ENCODE peak calls at places on chromosomes 6 and 20, in ten cellular contexts. S is HCT116; Y is fibroblast of lung; R is HepG2; T is sigmoid colon; C is CD8-positive, alpha-beta T cell; L is tibial artery; K is prostate gland; X is Peyer's patch; I is dorsolateral prefrontal cortex. H is an unnamed sample. For H3K27me3, the result is how much of the 10 kb centered on the place peaks cover.

GRCh38 chr20:51563597-51564332 is 21.2 kb upstream of the NFATC2 start:
- DNase-seq in C (no peak), S (peak), T (peak), K (no peak), Y (peak), I (peak), X (peak), R (peak), L (peak), H (peak)

GRCh38 chr6:170073846-170074245 is 217.0 kb downstream of the DLL1 start:
- DNase-seq in Y (no peak), L (peak), R (no peak), X (no peak), S (no peak), T (peak), C (no peak), I (no peak), K (no peak), H (no peak)

GRCh38 chr6:137799950-137800568 is 67.0 kb upstream of the TNFAIP3 start:
- DNase-seq in Y (peak), K (peak), I (peak), R (peak), X (peak), T (no peak), L (no peak), C (peak), S (peak), H (no peak)

GRCh38 chr6:143647191-143647590 is 30.6 kb upstream of the PHACTR2 start:
- DNase-seq in T (no peak), S (no peak), Y (no peak), C (no peak), X (no peak), I (no peak), K (no peak), R (no peak), L (no peak), H (no peak)

GRCh38 chr20:50304883-50305635 is 114.4 kb downstream of the CEBPB start:
- DNase-seq in T (peak), K (no peak), L (peak), X (peak), R (peak), I (no peak), Y (peak), C (no peak), S (no peak), H (peak)

GRCh38 chr6:111771084-111771411 is 102.2 kb downstream of the FYN start:
- DNase-seq in R (no peak), S (no peak), I (no peak), K (no peak), Y (no peak), C (no peak), X (no peak), L (no peak), T (no peak), H (no peak)

GRCh38 chr20:11912013-11912663 is 5.6 kb upstream of the BTBD3 start:
- DNase-seq in T (no peak), R (peak), C (no peak), L (no peak), I (peak), S (no peak), X (no peak), Y (no peak), K (no peak), H (no peak)

GRCh38 chr6:119148102-119148824 is 69.8 kb upstream of the FAM184A start:
- DNase-seq in I (peak), T (no peak), Y (peak), L (no peak), S (peak), R (peak), K (peak), C (no peak), X (peak), H (no peak)

GRCh38 chr6:165906-166305 is 126.4 kb upstream of the DUSP22 start:
- DNase-seq in K (no peak), S (no peak), C (no peak), R (no peak), I (no peak), Y (no peak), X (no peak), T (no peak), L (no peak), H (no peak)

GRCh38 chr6:48919555-48919954 is 543.5 kb downstream of the MMUT start:
- DNase-seq in Y (no peak), L (no peak), T (no peak), K (no peak), R (no peak), I (no peak), X (no peak), C (no peak), S (no peak), H (no peak)

GRCh38 chr6:12890171-12890790 is 173.7 kb downstream of the PHACTR1 start:
- DNase-seq in R (peak), C (no peak), K (no peak), I (no peak), X (peak), L (no peak), Y (no peak), T (no peak), S (peak), H (no peak)

GRCh38 chr6:90463874-90464273 is 123.0 kb downstream of the MAP3K7 start:
- DNase-seq in T (no peak), K (no peak), S (no peak), L (no peak), R (no peak), C (no peak), X (no peak), Y (no peak), I (no peak), H (no peak)

GRCh38 chr6:134172020-134172766 is 119.8 kb upstream of the SLC2A12 start:
- DNase-seq in T (no peak), Y (no peak), I (no peak), K (no peak), X (no peak), C (no peak), S (no peak), L (no peak), R (no peak), H (no peak)

GRCh38 chr6:123393333-123393732 is 243.4 kb downstream of the TRDN start:
- DNase-seq in I (no peak), C (no peak), R (peak), T (no peak), S (no peak), Y (peak), X (no peak), K (no peak), L (no peak), H (no peak)
- TF ChIP-seq CTCF in I (peak), C (no peak), R (peak), T (no peak), S (peak), Y (no peak), X (no peak), K (no peak), L (peak), H (no peak)

GRCh38 chr20:63253438-63254236 is 626 bp downstream of the NKAIN4 start:
- DNase-seq in L (no peak), R (no peak), Y (no peak), S (no peak), I (no peak), T (no peak), X (no peak), K (no peak), C (no peak), H (no peak)

GRCh38 chr20:63252157-63252780 is 2.0 kb downstream of the NKAIN4 start:
- DNase-seq in S (no peak), I (peak), X (no peak), L (no peak), T (no peak), Y (no peak), R (no peak), C (no peak), K (no peak), H (no peak)

GRCh38 chr20:63254536-63255384 is 497 bp upstream of the NKAIN4 start:
- DNase-seq in K (no peak), C (no peak), I (no peak), Y (no peak), L (no peak), T (no peak), X (no peak), R (no peak), S (no peak), H (no peak)

GRCh38 chr20:63254237-63254535 is at the start of gene NKAIN4:
- DNase-seq in R (no peak), K (no peak), C (no peak), Y (no peak), T (no peak), S (no peak), L (no peak), X (no peak), I (no peak), H (no peak)

DNA sequence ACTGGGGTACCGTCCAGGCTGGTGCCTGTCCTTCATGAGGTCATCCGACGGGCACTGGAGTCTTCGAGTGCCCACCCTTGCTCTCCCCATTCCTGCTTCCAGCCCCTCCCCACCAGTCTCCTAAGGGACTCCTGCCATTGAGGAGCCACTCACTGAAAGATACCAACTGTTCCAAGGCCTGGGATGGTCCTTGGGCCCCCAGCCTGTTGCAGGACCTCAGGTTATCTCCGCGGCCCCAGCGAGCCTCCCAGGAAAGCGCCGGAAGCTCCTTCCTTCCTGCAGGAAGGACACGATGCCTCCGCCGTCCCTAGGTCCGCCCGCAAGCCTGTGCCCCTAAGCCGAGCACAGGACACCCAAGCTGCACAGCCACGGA is 1.2 kb downstream of the NKAIN4 start:
- DNase-seq in C (no peak), X (no peak), I (no peak), Y (no peak), T (no peak), S (no peak), K (no peak), R (no peak), L (no peak), H (no peak)
- H3K27me3 ChIP-seq in C (under half), X (under half), I (under half), Y (under half), T (half or more), S (under half), K (under half), R (half or more), L (under half), H (under half)

GRCh38 chr6:28090902-28091586 is 10.7 kb downstream of the ZNF165 start:
- DNase-seq in Y (no peak), I (no peak), X (no peak), T (no peak), L (no peak), R (no peak), K (no peak), C (no peak), S (no peak), H (no peak)
- H3K4me3 ChIP-seq in Y (peak), I (peak), X (peak), T (peak), L (peak), R (no peak), K (no peak), C (peak), S (no peak), H (peak)

GRCh38 chr20:62624325-62624690 is 18.0 kb upstream of the SLCO4A1 start:
- DNase-seq in C (no peak), Y (no peak), S (no peak), R (peak), L (no peak), K (no peak), X (peak), I (no peak), T (no peak), H (no peak)
- TF ChIP-seq CTCF in C (no peak), Y (no peak), S (no peak), R (peak), L (no peak), K (no peak), X (no peak), I (no peak), T (no peak), H (no peak)

DNA sequence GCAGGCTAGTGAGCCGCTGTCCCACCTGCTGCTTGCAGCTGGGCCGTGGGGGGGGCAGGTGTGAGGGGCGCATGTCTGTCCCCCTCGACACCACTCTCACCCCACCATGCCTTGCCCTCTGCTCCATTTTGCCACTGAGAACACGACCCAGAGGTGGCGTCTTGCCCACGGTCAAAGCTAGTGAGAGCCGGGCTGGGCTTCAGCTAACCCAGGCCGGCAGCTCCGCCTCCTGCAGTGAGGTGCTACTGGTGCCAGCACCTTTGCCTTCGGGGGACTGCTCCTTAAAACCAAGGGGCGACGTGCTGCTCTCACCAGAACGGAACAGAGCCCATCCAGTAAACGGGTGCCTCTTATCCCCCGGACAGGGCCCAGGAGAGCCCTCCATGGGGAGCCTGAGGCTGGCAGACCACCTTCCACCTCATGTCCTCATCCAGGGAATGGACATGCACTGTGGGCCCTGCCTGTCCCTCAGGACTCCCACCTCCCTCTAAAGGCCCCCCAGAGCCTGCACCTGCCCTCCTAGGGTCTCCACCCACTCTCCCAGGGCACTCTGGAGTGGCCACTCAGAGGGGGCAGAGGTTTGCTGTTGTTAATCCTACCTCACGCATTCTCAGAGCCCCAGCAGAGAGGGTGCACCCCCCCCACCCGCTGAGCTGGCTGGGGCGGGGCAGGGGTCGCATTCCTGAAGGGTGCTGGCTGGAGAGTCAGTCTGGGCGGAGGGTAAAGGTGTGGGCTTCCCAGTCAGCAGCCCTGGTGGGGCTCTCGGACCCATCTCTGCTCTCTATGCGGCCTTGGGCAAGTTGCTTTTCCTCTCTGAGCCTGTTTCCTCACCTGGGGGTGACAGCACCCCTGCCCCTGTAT is 2.9 kb downstream of the RBBP8NL start:
- DNase-seq in T (no peak), C (no peak), X (no peak), I (no peak), S (no peak), K (no peak), R (no peak), L (no peak), Y (no peak), H (no peak)
- H3K27me3 ChIP-seq in T (under half), C (under half), X (under half), I (under half), S (under half), K (under half), R (half or more), L (under half), Y (under half), H (under half)

H was measured in BJ.